ENCODE peak calls at places on chromosomes 5 and 9, in five cellular contexts. P, C, L, I and N are unnamed samples.

GRCh38 chr5:60332244-60333018 is 367.5 kb downstream of the DEPDC1B start:
- DNase-seq in P (no peak), C (no peak), L (no peak), I (no peak), N (peak; percentile 30)

GRCh38 chr9:98906273-98907040 is 37.2 kb upstream of the COL15A1 start:
- DNase-seq in P (no peak), C (peak; percentile 66), L (no peak), I (no peak), N (no peak)

GRCh38 chr9:89387970-89388867 is 69.9 kb downstream of the SECISBP2 start:
- DNase-seq in P (no peak), C (no peak), L (no peak), I (peak; percentile 62), N (peak; percentile 5)

GRCh38 chr9:121284733-121285451 is 16.9 kb downstream of the GSN start:
- DNase-seq in P (no peak), C (peak; percentile 14), L (no peak), I (no peak), N (no peak)

GRCh38 chr9:122374885-122375420 is 4.1 kb downstream of the PTGS1 start:
- DNase-seq in P (peak; percentile 44), C (no peak), L (no peak), I (no peak), N (no peak)

GRCh38 chr9:76542360-76542759 is 83.4 kb downstream of the GCNT1 start:
- DNase-seq in P (no peak), C (peak; percentile 61), L (no peak), I (no peak), N (no peak)

GRCh38 chr9:8895498-8896224 is 1096.1 kb upstream of the DMAC1 start:
- DNase-seq in P (peak; percentile 9), C (peak; percentile 83), L (peak; percentile 2), I (no peak), N (no peak)

GRCh38 chr9:95570150-95570549 is 53.4 kb upstream of the PTCH1 start:
- DNase-seq in P (no peak), C (no peak), L (no peak), I (no peak), N (no peak)

GRCh38 chr9:85118990-85119755 is 449.6 kb downstream of the NTRK2 start:
- DNase-seq in P (no peak), C (no peak), L (no peak), I (no peak), N (no peak)

GRCh38 chr9:8679405-8679951 is 879.9 kb upstream of the DMAC1 start:
- DNase-seq in P (no peak), C (peak; percentile 95), L (no peak), I (no peak), N (no peak)

GRCh38 chr9:91771027-91771426 is 179.0 kb downstream of the ROR2 start:
- DNase-seq in P (no peak), C (peak; percentile 68), L (no peak), I (peak; percentile 78), N (peak; percentile 83)

GRCh38 chr5:53463909-53464621 is 16.4 kb upstream of the FST start:
- DNase-seq in P (no peak), C (no peak), L (no peak), I (no peak), N (no peak)

GRCh38 chr5:36177715-36178556 is 26.0 kb downstream of the SKP2 start:
- DNase-seq in P (no peak), C (peak; percentile 53), L (no peak), I (peak; percentile 20), N (peak; percentile 17)

GRCh38 chr9:115194216-115194615 is 76.3 kb upstream of the TNC start:
- DNase-seq in P (no peak), C (no peak), L (no peak), I (no peak), N (no peak)

GRCh38 chr5:136058031-136058971 is 29.5 kb downstream of the TGFBI start:
- DNase-seq in P (no peak), C (peak; percentile 50), L (no peak), I (peak; percentile 98), N (peak; percentile 98)

GRCh38 chr5:128436825-128437224 is 101.2 kb downstream of the FBN2 start:
- DNase-seq in P (no peak), C (peak; percentile 44), L (no peak), I (peak; percentile 47), N (peak; percentile 65)

GRCh38 chr5:129135633-129136032 is 41.1 kb downstream of the ISOC1 start:
- DNase-seq in P (no peak), C (peak; percentile 4), L (peak; percentile 23), I (no peak), N (no peak)

GRCh38 chr9:125460346-125460745 is 198.7 kb downstream of the GAPVD1 start:
- DNase-seq in P (no peak), C (no peak), L (no peak), I (no peak), N (no peak)

GRCh38 chr9:16458696-16459420 is 411.6 kb downstream of the BNC2 start:
- DNase-seq in P (no peak), C (peak; percentile 94), L (no peak), I (peak; percentile 25), N (no peak)

GRCh38 chr5:34811691-34812090 is 27.3 kb upstream of the TTC23L start:
- DNase-seq in P (no peak), C (no peak), L (no peak), I (no peak), N (no peak)

GRCh38 chr5:7869474-7870136 is 657 bp downstream of the MTRR start:
- DNase-seq in P (no peak), C (peak; percentile 57), L (peak; percentile 57), I (no peak), N (no peak)

GRCh38 chr5:7868773-7869473 is at the start of the genes FASTKD3 and MTRR:
- DNase-seq in P (peak; percentile 88), C (peak; percentile 98), L (peak; percentile 95), I (peak; percentile 81), N (peak; percentile 47)

GRCh38 chr9:22240619-22241018 is 206.0 kb upstream of the DMRTA1 start:
- DNase-seq in P (no peak), C (peak; percentile 41), L (peak; percentile 23), I (no peak), N (no peak)

GRCh38 chr5:109186759-109187158 is 223.0 kb downstream of the PJA2 start:
- DNase-seq in P (no peak), C (no peak), L (no peak), I (no peak), N (no peak)